ENCODE peak calls at places on chromosome 7, in nine cellular contexts. Y is skeletal muscle cell; L is upper lobe of right lung; S is breast epithelium; V is colonic mucosa; B is heart left ventricle; P is CD8-positive, alpha-beta memory T cell; J is A549; W is fibroblast of lung. Q is an unnamed sample.

GRCh38 chr7:7385421-7385820 is 150.3 kb downstream of the COL28A1 start:
- DNase-seq in Y (no peak), L (no peak), S (no peak), V (no peak), B (no peak), P (no peak), J (no peak), W (no peak), Q (no peak)

GRCh38 chr7:158373761-158374545 is 213.7 kb downstream of the PTPRN2 start:
- DNase-seq in Y (no peak), L (peak; percentile 48), S (no peak), V (no peak), B (no peak), P (no peak), J (no peak), W (no peak), Q (no peak)

GRCh38 chr7:124690840-124691239 is 74.8 kb downstream of the GPR37 start:
- DNase-seq in Y (no peak), L (no peak), S (no peak), V (no peak), B (no peak), P (no peak), J (no peak), W (no peak), Q (no peak)

GRCh38 chr7:151429232-151429554 is 10.7 kb downstream of the CRYGN start:
- DNase-seq in Y (no peak), L (no peak), S (no peak), V (no peak), B (no peak), P (no peak), J (no peak), W (no peak), Q (no peak)

GRCh38 chr7:140435252-140435895 is 31.5 kb downstream of the RAB19 start:
- DNase-seq in Y (no peak), L (peak; percentile 64), S (no peak), V (no peak), B (no peak), P (no peak), J (no peak), W (peak; percentile 8), Q (no peak)

GRCh38 chr7:113086431-113086888 is at the start of gene GPR85:
- DNase-seq in Y (no peak), L (peak; percentile 81), S (peak; percentile 24), V (no peak), B (peak; percentile 63), P (peak; percentile 1), J (peak; percentile 26), W (peak; percentile 73), Q (peak; percentile 70)

GRCh38 chr7:102433319-102434038 is at the start of gene ORAI2:
- DNase-seq in Y (no peak), L (peak; percentile 91), S (peak; percentile 58), V (peak; percentile 82), B (peak; percentile 82), P (peak; percentile 85), J (peak; percentile 51), W (peak; percentile 58), Q (peak; percentile 75)

GRCh38 chr7:105581066-105581811 is at the start of gene EFCAB10:
- DNase-seq in Y (no peak), L (peak; percentile 91), S (no peak), V (peak; percentile 64), B (peak; percentile 47), P (peak; percentile 33), J (peak; percentile 88), W (peak; percentile 53), Q (peak; percentile 48)

GRCh38 chr7:133703547-133703946 is 423.6 kb upstream of the LRGUK start:
- DNase-seq in Y (peak; percentile 90), L (no peak), S (no peak), V (no peak), B (no peak), P (no peak), J (no peak), W (peak; percentile 86), Q (peak; percentile 59)

GRCh38 chr7:108824840-108825540 is 255.3 kb downstream of the DNAJB9 start:
- DNase-seq in Y (peak; percentile 44), L (no peak), S (no peak), V (no peak), B (peak; percentile 53), P (no peak), J (peak; percentile 16), W (peak; percentile 66), Q (peak; percentile 89)

GRCh38 chr7:105773030-105773460 is 103.4 kb downstream of the ATXN7L1 start:
- DNase-seq in Y (no peak), L (no peak), S (no peak), V (no peak), B (no peak), P (no peak), J (no peak), W (no peak), Q (no peak)

GRCh38 chr7:139613971-139614411 is 90.5 kb downstream of the CLEC2L start:
- DNase-seq in Y (no peak), L (no peak), S (no peak), V (no peak), B (no peak), P (no peak), J (no peak), W (no peak), Q (no peak)

GRCh38 chr7:3884543-3884942 is 583.5 kb downstream of the SDK1 start:
- DNase-seq in Y (no peak), L (no peak), S (no peak), V (no peak), B (no peak), P (no peak), J (no peak), W (no peak), Q (no peak)

GRCh38 chr7:105794741-105795729 is 81.4 kb downstream of the ATXN7L1 start:
- DNase-seq in Y (peak; percentile 45), L (no peak), S (no peak), V (peak; percentile 25), B (peak; percentile 48), P (no peak), J (no peak), W (peak; percentile 87), Q (peak; percentile 66)

GRCh38 chr7:158838238-158838637 is 8.9 kb upstream of the ESYT2 start:
- DNase-seq in Y (no peak), L (no peak), S (no peak), V (no peak), B (no peak), P (no peak), J (no peak), W (no peak), Q (no peak)

DNA sequence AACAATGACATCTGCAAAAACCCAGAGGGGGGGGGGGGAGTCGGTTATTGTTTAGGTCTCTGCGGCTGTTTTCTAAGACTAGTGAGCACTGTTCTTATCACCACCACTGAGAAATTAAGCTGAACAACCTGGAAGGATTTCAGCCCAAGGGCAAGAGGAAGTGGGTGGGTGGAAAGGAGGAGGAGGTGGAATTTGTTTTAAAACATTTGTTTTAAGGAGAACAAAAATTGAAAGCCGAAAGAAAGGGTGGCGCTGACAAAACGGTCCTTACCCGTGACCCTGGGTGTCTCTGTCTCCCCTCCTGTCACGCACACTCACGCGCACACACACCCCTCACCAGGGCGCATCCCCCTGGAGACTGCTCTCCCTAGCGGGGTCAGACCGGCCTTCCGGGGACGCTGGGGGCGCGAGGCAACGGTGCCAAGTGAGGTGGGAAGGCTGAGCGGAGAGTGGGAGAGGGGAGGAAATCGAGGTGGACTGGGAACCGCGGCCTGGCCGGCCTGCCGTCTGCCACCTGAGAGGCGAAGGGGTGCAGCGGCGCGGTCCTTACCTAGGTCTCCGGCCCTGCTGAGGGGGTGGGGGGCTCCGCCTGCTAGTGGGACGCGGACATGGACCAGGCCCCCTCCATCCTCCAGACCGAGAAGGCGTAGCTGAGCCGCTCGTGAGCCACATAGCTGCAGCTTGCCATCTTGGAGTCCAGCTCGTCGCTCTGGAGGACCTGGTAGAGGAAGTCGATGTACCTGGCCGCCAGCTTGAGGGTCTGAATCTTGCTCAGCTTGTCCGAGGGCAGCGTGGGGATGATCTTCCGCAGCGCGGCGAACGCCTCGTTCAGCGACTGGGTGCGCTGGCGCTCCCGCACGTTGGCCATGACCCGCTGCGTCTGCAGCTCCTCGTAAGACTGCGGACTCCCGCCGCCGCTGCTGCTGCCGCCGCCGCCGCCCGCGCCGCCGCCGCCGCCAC is 1.0 kb downstream of the TWIST1 start:
- DNase-seq in Y (no peak), L (peak; percentile 64), S (no peak), V (no peak), B (peak; percentile 31), P (no peak), J (peak; percentile 25), W (peak; percentile 30), Q (peak; percentile 56)
- H3K4me3 ChIP-seq in Y (peak overlapping the region; percentile 98), L (peak overlapping the region; percentile 32), S (peak overlapping the region; percentile 60), V (peak overlapping the region; percentile 36), B (peak overlapping the region; percentile 53), P (no peak overlapping the region), J (peak overlapping the region; percentile 62), W (peak overlapping the region; percentile 82), Q (peak overlapping the region; percentile 68)

GRCh38 chr7:149690688-149691446 is 82.5 kb downstream of the ZNF467 start:
- DNase-seq in Y (peak; percentile 54), L (no peak), S (peak; percentile 34), V (peak; percentile 29), B (peak; percentile 32), P (no peak), J (peak; percentile 91), W (peak; percentile 75), Q (peak; percentile 94)
- H3K4me3 ChIP-seq in Y (no peak overlapping the region), L (no peak overlapping the region), S (no peak overlapping the region), V (no peak overlapping the region), B (no peak overlapping the region), P (no peak overlapping the region), J (peak overlapping the region; percentile 30), W (no peak overlapping the region), Q (peak overlapping the region; percentile 15)

GRCh38 chr7:157000741-157001653 is 9.5 kb downstream of the MNX1 start:
- DNase-seq in Y (no peak), L (peak; percentile 12), S (no peak), V (peak; percentile 26), B (no peak), P (no peak), J (no peak), W (no peak), Q (no peak)

GRCh38 chr7:157001920-157002818 is 8.3 kb downstream of the MNX1 start:
- DNase-seq in Y (no peak), L (peak; percentile 49), S (no peak), V (peak; percentile 17), B (no peak), P (no peak), J (no peak), W (no peak), Q (no peak)

GRCh38 chr7:157000047-157000726 is 10.3 kb downstream of the MNX1 start:
- DNase-seq in Y (no peak), L (no peak), S (no peak), V (peak; percentile 65), B (no peak), P (no peak), J (no peak), W (no peak), Q (no peak)

GRCh38 chr7:156998988-156999610 is 11.4 kb downstream of the MNX1 start:
- DNase-seq in Y (no peak), L (no peak), S (no peak), V (peak; percentile 29), B (no peak), P (no peak), J (no peak), W (no peak), Q (no peak)

GRCh38 chr7:156999611-157000046 is 10.8 kb downstream of the MNX1 start:
- DNase-seq in Y (no peak), L (peak; percentile 73), S (no peak), V (peak; percentile 62), B (no peak), P (no peak), J (no peak), W (no peak), Q (no peak)
- H3K4me3 ChIP-seq in Y (peak overlapping the region; percentile 17), L (peak overlapping the region; percentile 52), S (peak overlapping the region; percentile 49), V (peak overlapping the region; percentile 53), B (peak overlapping the region; percentile 32), P (no peak overlapping the region), J (peak overlapping the region; percentile 77), W (no peak overlapping the region), Q (no peak overlapping the region)

GRCh38 chr7:35420657-35421056 is 166.8 kb upstream of the TBX20 start:
- DNase-seq in Y (no peak), L (no peak), S (no peak), V (no peak), B (no peak), P (no peak), J (no peak), W (peak; percentile 1), Q (peak; percentile 11)
- H3K4me3 ChIP-seq in Y (no peak overlapping the region), L (no peak overlapping the region), S (no peak overlapping the region), V (no peak overlapping the region), B (peak overlapping the region; percentile 4), P (no peak overlapping the region), J (peak overlapping the region; percentile 18), W (no peak overlapping the region), Q (no peak overlapping the region)